ENCODE peak calls at places on chromosomes 2 and 18, in five cellular contexts. One of them, this sample, is unnamed.

GRCh38 chr2:133812826-133813617 is 244.8 kb upstream of the NCKAP5 start:
- DNase-seq in esophagus squamous epithelium: no peak
- DNase-seq in IMR-90: peak; percentile 64
- DNase-seq in trophoblast cell: no peak
- DNase-seq in psoas muscle: no peak
- DNase-seq in this sample: peak; percentile 71

GRCh38 chr2:38251940-38252339 is 125.1 kb downstream of the ATL2 start:
- DNase-seq in psoas muscle: no peak
- DNase-seq in esophagus squamous epithelium: no peak
- DNase-seq in IMR-90: no peak
- DNase-seq in trophoblast cell: no peak
- DNase-seq in this sample: no peak

GRCh38 chr2:135819211-135819610 is 17.8 kb downstream of the LCT start:
- DNase-seq in psoas muscle: no peak
- DNase-seq in IMR-90: peak; percentile 50
- DNase-seq in esophagus squamous epithelium: no peak
- DNase-seq in trophoblast cell: peak; percentile 41
- DNase-seq in this sample: peak; percentile 23

GRCh38 chr2:12948231-12948962 is 231.7 kb downstream of the TRIB2 start:
- DNase-seq in esophagus squamous epithelium: no peak
- DNase-seq in trophoblast cell: no peak
- DNase-seq in IMR-90: peak; percentile 71
- DNase-seq in psoas muscle: no peak
- DNase-seq in this sample: no peak

GRCh38 chr18:58996131-58996632 is 131.5 kb downstream of the ZNF532 start:
- DNase-seq in esophagus squamous epithelium: no peak
- DNase-seq in psoas muscle: no peak
- DNase-seq in IMR-90: peak; percentile 91
- DNase-seq in trophoblast cell: peak; percentile 25
- DNase-seq in this sample: peak; percentile 48

GRCh38 chr2:205089958-205090357 is 544.7 kb downstream of the PARD3B start:
- DNase-seq in trophoblast cell: no peak
- DNase-seq in psoas muscle: no peak
- DNase-seq in esophagus squamous epithelium: no peak
- DNase-seq in IMR-90: no peak
- DNase-seq in this sample: no peak

GRCh38 chr18:76273036-76273545 is 222.0 kb downstream of the ZNF516 start:
- DNase-seq in IMR-90: no peak
- DNase-seq in psoas muscle: no peak
- DNase-seq in esophagus squamous epithelium: no peak
- DNase-seq in trophoblast cell: no peak
- DNase-seq in this sample: no peak

GRCh38 chr18:68925268-68925667 is 127.4 kb downstream of the CCDC102B start:
- DNase-seq in IMR-90: no peak
- DNase-seq in esophagus squamous epithelium: no peak
- DNase-seq in trophoblast cell: no peak
- DNase-seq in psoas muscle: no peak
- DNase-seq in this sample: peak; percentile 11

GRCh38 chr2:72893594-72894319 is 6.5 kb downstream of the SPR start:
- DNase-seq in esophagus squamous epithelium: no peak
- DNase-seq in IMR-90: peak; percentile 73
- DNase-seq in trophoblast cell: peak; percentile 79
- DNase-seq in psoas muscle: no peak
- DNase-seq in this sample: no peak

GRCh38 chr18:44149706-44150105 is 531.0 kb upstream of the SETBP1 start:
- DNase-seq in trophoblast cell: peak; percentile 79
- DNase-seq in IMR-90: peak; percentile 47
- DNase-seq in psoas muscle: no peak
- DNase-seq in esophagus squamous epithelium: no peak
- DNase-seq in this sample: peak; percentile 80

GRCh38 chr2:229910832-229911412 is 10.9 kb downstream of the TRIP12 start:
- DNase-seq in trophoblast cell: no peak
- DNase-seq in psoas muscle: no peak
- DNase-seq in IMR-90: no peak
- DNase-seq in esophagus squamous epithelium: no peak
- DNase-seq in this sample: no peak

GRCh38 chr2:227860116-227860724 is 11.2 kb upstream of the DAW1 start:
- DNase-seq in psoas muscle: no peak
- DNase-seq in IMR-90: no peak
- DNase-seq in trophoblast cell: no peak
- DNase-seq in esophagus squamous epithelium: no peak
- DNase-seq in this sample: peak; percentile 30

GRCh38 chr2:167406558-167406957 is 518.3 kb downstream of the XIRP2 start:
- DNase-seq in IMR-90: no peak
- DNase-seq in trophoblast cell: no peak
- DNase-seq in psoas muscle: no peak
- DNase-seq in esophagus squamous epithelium: no peak
- DNase-seq in this sample: no peak

GRCh38 chr18:36446059-36446458 is 148.5 kb downstream of the FHOD3 start:
- DNase-seq in IMR-90: peak; percentile 33
- DNase-seq in psoas muscle: no peak
- DNase-seq in esophagus squamous epithelium: no peak
- DNase-seq in trophoblast cell: peak; percentile 49
- DNase-seq in this sample: peak; percentile 28

GRCh38 chr2:118974103-118974911 is 32.3 kb downstream of the MARCO start:
- DNase-seq in trophoblast cell: peak; percentile 86
- DNase-seq in IMR-90: peak; percentile 17
- DNase-seq in psoas muscle: no peak
- DNase-seq in esophagus squamous epithelium: no peak
- DNase-seq in this sample: peak; percentile 90

GRCh38 chr2:145906356-145906755 is 1386.4 kb upstream of the ZEB2 start:
- DNase-seq in trophoblast cell: no peak
- DNase-seq in IMR-90: peak; percentile 1
- DNase-seq in esophagus squamous epithelium: no peak
- DNase-seq in psoas muscle: no peak
- DNase-seq in this sample: peak; percentile 51

GRCh38 chr2:17301437-17301836 is 216.8 kb downstream of the RAD51AP2 start:
- DNase-seq in trophoblast cell: peak; percentile 5
- DNase-seq in psoas muscle: no peak
- DNase-seq in esophagus squamous epithelium: no peak
- DNase-seq in IMR-90: no peak
- DNase-seq in this sample: no peak

GRCh38 chr2:95051636-95052035 is 26.1 kb downstream of the MAL start:
- DNase-seq in esophagus squamous epithelium: no peak
- DNase-seq in psoas muscle: peak; percentile 12
- DNase-seq in trophoblast cell: no peak
- DNase-seq in IMR-90: no peak
- DNase-seq in this sample: no peak

GRCh38 chr2:170224692-170225091 is 46.7 kb downstream of the MYO3B start:
- DNase-seq in psoas muscle: no peak
- DNase-seq in IMR-90: no peak
- DNase-seq in trophoblast cell: no peak
- DNase-seq in esophagus squamous epithelium: no peak
- DNase-seq in this sample: no peak

GRCh38 chr18:49862656-49863385 is 49.5 kb upstream of the ACAA2 start:
- DNase-seq in esophagus squamous epithelium: no peak
- DNase-seq in psoas muscle: no peak
- DNase-seq in IMR-90: no peak
- DNase-seq in trophoblast cell: no peak
- DNase-seq in this sample: no peak

GRCh38 chr18:3688682-3689081 is 238.7 kb downstream of the TGIF1 start:
- DNase-seq in esophagus squamous epithelium: no peak
- DNase-seq in psoas muscle: no peak
- DNase-seq in trophoblast cell: peak; percentile 81
- DNase-seq in IMR-90: peak; percentile 99
- DNase-seq in this sample: peak; percentile 75

GRCh38 chr18:28087173-28087563 is 89.8 kb downstream of the CDH2 start:
- DNase-seq in psoas muscle: no peak
- DNase-seq in IMR-90: no peak
- DNase-seq in trophoblast cell: no peak
- DNase-seq in esophagus squamous epithelium: no peak
- DNase-seq in this sample: no peak

GRCh38 chr18:48295586-48296311 is 113.4 kb downstream of the ZBTB7C start:
- DNase-seq in psoas muscle: no peak
- DNase-seq in trophoblast cell: no peak
- DNase-seq in esophagus squamous epithelium: no peak
- DNase-seq in IMR-90: no peak
- DNase-seq in this sample: no peak

GRCh38 chr2:195471807-195472206 is 185.2 kb upstream of the SLC39A10 start:
- DNase-seq in IMR-90: no peak
- DNase-seq in psoas muscle: no peak
- DNase-seq in trophoblast cell: no peak
- DNase-seq in esophagus squamous epithelium: no peak
- DNase-seq in this sample: no peak

GRCh38 chr2:95349568-95350319 is 52.6 kb downstream of the KCNIP3 start:
- DNase-seq in esophagus squamous epithelium: no peak
- DNase-seq in IMR-90: no peak
- DNase-seq in psoas muscle: no peak
- DNase-seq in trophoblast cell: no peak
- DNase-seq in this sample: no peak

GRCh38 chr2:36352024-36352398 is 3.6 kb upstream of the CRIM1 start:
- DNase-seq in IMR-90: peak; percentile 64
- DNase-seq in esophagus squamous epithelium: no peak
- DNase-seq in psoas muscle: no peak
- DNase-seq in trophoblast cell: peak; percentile 84
- DNase-seq in this sample: no peak

GRCh38 chr18:3455938-3456685 is 6.1 kb downstream of the TGIF1 start:
- DNase-seq in psoas muscle: no peak
- DNase-seq in trophoblast cell: peak; percentile 39
- DNase-seq in IMR-90: peak; percentile 54
- DNase-seq in esophagus squamous epithelium: no peak
- DNase-seq in this sample: peak; percentile 65

GRCh38 chr18:2680216-2680792 is 24.8 kb downstream of the SMCHD1 start:
- DNase-seq in trophoblast cell: no peak
- DNase-seq in esophagus squamous epithelium: no peak
- DNase-seq in psoas muscle: no peak
- DNase-seq in IMR-90: no peak
- DNase-seq in this sample: no peak

GRCh38 chr2:210038078-210038477 is 35.6 kb downstream of the RPE start:
- DNase-seq in esophagus squamous epithelium: no peak
- DNase-seq in IMR-90: no peak
- DNase-seq in psoas muscle: no peak
- DNase-seq in trophoblast cell: no peak
- DNase-seq in this sample: no peak

GRCh38 chr2:175363719-175364118 is 182.2 kb upstream of the ATP5MC3 start:
- DNase-seq in psoas muscle: no peak
- DNase-seq in trophoblast cell: no peak
- DNase-seq in IMR-90: no peak
- DNase-seq in esophagus squamous epithelium: no peak
- DNase-seq in this sample: no peak

GRCh38 chr18:8657873-8658521 is 47.4 kb upstream of the MTCL1 start:
- DNase-seq in IMR-90: peak; percentile 32
- DNase-seq in trophoblast cell: no peak
- DNase-seq in psoas muscle: no peak
- DNase-seq in esophagus squamous epithelium: no peak
- DNase-seq in this sample: no peak

GRCh38 chr18:48845174-48845573 is 105.6 kb downstream of the SMAD7 start:
- DNase-seq in esophagus squamous epithelium: no peak
- DNase-seq in psoas muscle: peak; percentile 4
- DNase-seq in IMR-90: no peak
- DNase-seq in trophoblast cell: no peak
- DNase-seq in this sample: no peak

GRCh38 chr2:16080516-16080915 is 140.2 kb downstream of the MYCN start:
- DNase-seq in IMR-90: no peak
- DNase-seq in esophagus squamous epithelium: no peak
- DNase-seq in psoas muscle: no peak
- DNase-seq in trophoblast cell: no peak
- DNase-seq in this sample: no peak

GRCh38 chr2:65128297-65129190 is 1.4 kb downstream of the RAB1A start:
- DNase-seq in psoas muscle: no peak
- DNase-seq in esophagus squamous epithelium: no peak
- DNase-seq in trophoblast cell: peak; percentile 71
- DNase-seq in IMR-90: peak; percentile 45
- DNase-seq in this sample: peak; percentile 13

GRCh38 chr2:173159794-173160463 is 84.3 kb downstream of the MAP3K20 start:
- DNase-seq in IMR-90: peak; percentile 99
- DNase-seq in esophagus squamous epithelium: peak; percentile 14
- DNase-seq in psoas muscle: peak; percentile 94
- DNase-seq in trophoblast cell: peak; percentile 98
- DNase-seq in this sample: peak; percentile 96

GRCh38 chr2:99200232-99200631 is 19.2 kb downstream of the MRPL30 start:
- DNase-seq in psoas muscle: no peak
- DNase-seq in esophagus squamous epithelium: no peak
- DNase-seq in trophoblast cell: no peak
- DNase-seq in IMR-90: no peak
- DNase-seq in this sample: no peak

GRCh38 chr2:200298816-200299215 is 7.7 kb upstream of the SPATS2L start:
- DNase-seq in psoas muscle: no peak
- DNase-seq in esophagus squamous epithelium: no peak
- DNase-seq in IMR-90: no peak
- DNase-seq in trophoblast cell: no peak
- DNase-seq in this sample: no peak
- H3K4me1 ChIP-seq in psoas muscle: no peaks in the 10 kb centered on the region
- H3K4me1 ChIP-seq in esophagus squamous epithelium: no peaks in the 10 kb centered on the region
- H3K4me1 ChIP-seq in IMR-90: peaks cover 15% of the 10 kb centered on the region
- H3K4me1 ChIP-seq in trophoblast cell: peaks cover 9% of the 10 kb centered on the region
- H3K4me1 ChIP-seq in this sample: peaks cover 23% of the 10 kb centered on the region

GRCh38 chr2:238694136-238694755 is 153.6 kb upstream of the TWIST2 start:
- DNase-seq in trophoblast cell: no peak
- DNase-seq in IMR-90: no peak
- DNase-seq in esophagus squamous epithelium: no peak
- DNase-seq in psoas muscle: no peak
- DNase-seq in this sample: no peak
- H3K27ac ChIP-seq in trophoblast cell: no peak overlapping the region
- H3K27ac ChIP-seq in IMR-90: no peak overlapping the region
- H3K27ac ChIP-seq in esophagus squamous epithelium: no peak overlapping the region
- H3K27ac ChIP-seq in psoas muscle: no peak overlapping the region
- H3K27ac ChIP-seq in this sample: no peak overlapping the region

GRCh38 chr2:200321780-200322534 is 15.5 kb downstream of the SPATS2L start:
- DNase-seq in trophoblast cell: peak; percentile 35
- DNase-seq in esophagus squamous epithelium: no peak
- DNase-seq in IMR-90: no peak
- DNase-seq in psoas muscle: no peak
- DNase-seq in this sample: no peak
- H3K4me1 ChIP-seq in trophoblast cell: peaks cover 21% of the 10 kb centered on the region
- H3K4me1 ChIP-seq in esophagus squamous epithelium: peaks cover 5% of the 10 kb centered on the region
- H3K4me1 ChIP-seq in IMR-90: peaks cover 19% of the 10 kb centered on the region
- H3K4me1 ChIP-seq in psoas muscle: peaks cover 58% of the 10 kb centered on the region
- H3K4me1 ChIP-seq in this sample: peaks cover 13% of the 10 kb centered on the region

DNA sequence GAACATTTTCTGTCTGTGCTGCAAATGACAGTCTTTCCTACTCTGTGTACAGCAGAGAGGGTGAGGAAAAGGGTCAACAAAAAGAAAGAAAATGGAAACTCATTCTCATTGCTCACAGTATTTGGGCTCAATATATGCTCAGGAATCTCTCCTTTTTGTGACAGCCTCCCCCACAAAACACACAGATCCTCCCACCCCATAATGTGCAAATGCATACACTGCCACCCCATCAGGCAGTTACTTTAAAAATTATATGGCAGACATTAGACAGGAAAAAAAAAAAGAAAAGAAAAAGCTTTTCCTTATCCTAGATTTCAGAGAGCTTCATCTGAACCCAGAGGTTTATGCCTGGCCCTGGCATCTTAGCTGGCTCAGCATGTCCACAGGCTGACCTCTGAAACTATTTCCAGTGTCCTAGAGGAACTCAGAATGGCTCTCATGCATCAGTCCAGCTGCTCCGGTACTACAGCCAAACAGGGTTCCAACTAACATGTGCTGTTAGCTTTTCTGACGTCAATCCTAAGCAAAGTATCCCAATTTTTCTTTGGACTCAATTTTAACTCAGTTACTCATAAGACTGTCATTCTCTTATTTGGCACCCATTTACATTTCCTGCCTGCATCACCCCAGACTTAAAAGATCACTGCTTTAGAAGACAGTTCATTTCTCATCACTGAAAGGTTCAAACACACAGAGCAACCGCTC is 105.9 kb downstream of the RBMS1 start:
- DNase-seq in psoas muscle: peak; percentile 84
- DNase-seq in IMR-90: peak; percentile 100
- DNase-seq in esophagus squamous epithelium: no peak
- DNase-seq in trophoblast cell: no peak
- DNase-seq in this sample: peak; percentile 71
- H3K27ac ChIP-seq in psoas muscle: peak overlapping the region; percentile 79
- H3K27ac ChIP-seq in IMR-90: peak overlapping the region; percentile 93
- H3K27ac ChIP-seq in esophagus squamous epithelium: peak overlapping the region; percentile 66
- H3K27ac ChIP-seq in trophoblast cell: no peak overlapping the region
- H3K27ac ChIP-seq in this sample: peak overlapping the region; percentile 59